ENCODE peak calls at places on chromosome 2, in seven cellular contexts. G is effector memory CD8-positive, alpha-beta T cell; E is heart left ventricle; S is central memory CD4-positive, alpha-beta T cell; F is stimulated activated CD4-positive, alpha-beta T cell treated with anti-CD3 and anti-CD28 coated beads, Interleukin-1b, Interleukin-23, amount 100 ng/mL, for 24 hours; B is lung; W is M059J. R is an unnamed sample.
A peak's percentile ranks its signal among the peaks of the same experiment; 100 is the strongest.

GRCh38 chr2:242030858-242031257 is 161.3 kb downstream of the RTP5 start:
- DNase-seq in S (no peak), B (no peak), W (no peak), E (no peak), G (no peak), F (no peak), R (no peak)

GRCh38 chr2:80164375-80164774 is 140.2 kb downstream of the LRRTM1 start:
- DNase-seq in B (no peak), S (no peak), G (no peak), W (no peak), F (no peak), E (no peak), R (no peak)

GRCh38 chr2:165573534-165574461 is 104.3 kb downstream of the CSRNP3 start:
- DNase-seq in E (peak; percentile 60), G (no peak), W (peak; percentile 42), S (no peak), B (peak; percentile 46), F (no peak), R (peak; percentile 97)

GRCh38 chr2:29066989-29067605 is 7.2 kb downstream of the PCARE start:
- DNase-seq in S (no peak), F (no peak), B (no peak), E (no peak), W (no peak), G (no peak), R (no peak)

GRCh38 chr2:238940806-238941205 is 92.9 kb downstream of the TWIST2 start:
- DNase-seq in W (no peak), S (no peak), E (peak; percentile 8), G (no peak), B (peak; percentile 26), F (no peak), R (no peak)

GRCh38 chr2:75568174-75568573 is 7.4 kb upstream of the EVA1A start:
- DNase-seq in G (no peak), B (no peak), W (no peak), S (no peak), E (no peak), F (no peak), R (no peak)

GRCh38 chr2:199707584-199708185 is 143.3 kb downstream of the FTCDNL1 start:
- DNase-seq in W (no peak), E (no peak), S (no peak), G (no peak), F (no peak), B (no peak), R (peak; percentile 27)

GRCh38 chr2:196435189-196435588 is 204.3 kb upstream of the CCDC150 start:
- DNase-seq in S (no peak), G (no peak), E (no peak), F (no peak), B (no peak), W (peak; percentile 12), R (no peak)

GRCh38 chr2:121135168-121135853 is 149.7 kb downstream of the TFCP2L1 start:
- DNase-seq in B (no peak), E (no peak), W (no peak), G (no peak), S (no peak), F (no peak), R (peak; percentile 31)

GRCh38 chr2:146131785-146132184 is 1611.9 kb upstream of the ZEB2 start:
- DNase-seq in B (no peak), W (no peak), G (no peak), F (no peak), S (no peak), E (no peak), R (no peak)

GRCh38 chr2:84486436-84487115 is 27.5 kb upstream of the SUCLG1 start:
- DNase-seq in W (no peak), S (no peak), E (no peak), B (peak; percentile 73), G (no peak), F (no peak), R (peak; percentile 92)

GRCh38 chr2:10035633-10036032 is 7.7 kb upstream of the KLF11 start:
- DNase-seq in B (no peak), G (no peak), W (no peak), E (peak; percentile 73), S (no peak), F (no peak), R (no peak)

GRCh38 chr2:88188741-88189140 is 18.6 kb downstream of the THNSL2 start:
- DNase-seq in E (no peak), G (no peak), W (no peak), B (no peak), S (no peak), F (no peak), R (peak; percentile 48)

GRCh38 chr2:23286765-23287155 is 98.2 kb upstream of the KLHL29 start:
- DNase-seq in E (peak; percentile 62), B (no peak), G (no peak), F (no peak), S (no peak), W (peak; percentile 7), R (no peak)

GRCh38 chr2:144507441-144508161 is 12.3 kb downstream of the ZEB2 start:
- DNase-seq in F (no peak), B (no peak), E (no peak), S (no peak), W (no peak), G (no peak), R (no peak)

GRCh38 chr2:88620015-88620414 is 7.2 kb downstream of the EIF2AK3 start:
- DNase-seq in B (no peak), S (no peak), F (no peak), W (no peak), E (no peak), G (no peak), R (no peak)

GRCh38 chr2:225040862-225041209 is 1.4 kb downstream of the DOCK10 start:
- DNase-seq in B (no peak), W (no peak), F (no peak), G (peak; percentile 19), S (peak; percentile 27), E (no peak), R (no peak)

GRCh38 chr2:239370403-239370802 is 30.4 kb downstream of the HDAC4 start:
- DNase-seq in S (no peak), W (no peak), F (no peak), G (no peak), E (no peak), B (no peak), R (no peak)

GRCh38 chr2:101223814-101224231 is 28.9 kb upstream of the CNOT11 start:
- DNase-seq in E (no peak), W (peak; percentile 84), S (peak; percentile 60), F (peak; percentile 9), B (no peak), G (peak; percentile 55), R (no peak)